ENCODE peak calls at places on chromosome 3, in four cellular contexts. D is cardiac muscle cell, F is HuH-7.5, Y is foreskin fibroblast. U is an unnamed sample.

GRCh38 chr3:160061525-160061924 is 72.9 kb downstream of the IL12A start:
- DNase-seq in Y (no peak), F (no peak), D (no peak), U (no peak)

GRCh38 chr3:14946749-14947104 is 656 bp upstream of the NR2C2 start:
- DNase-seq in Y (no peak), D (no peak), F (no peak), U (no peak)

GRCh38 chr3:122926322-122926721 is 101.2 kb downstream of the SEMA5B start:
- DNase-seq in F (no peak), D (no peak), Y (no peak), U (no peak)

GRCh38 chr3:38118421-38119247 is 18.3 kb downstream of the ACAA1 start:
- DNase-seq in F (no peak), D (no peak), Y (no peak), U (no peak)

GRCh38 chr3:57052662-57053061 is 7.8 kb upstream of the SPATA12 start:
- DNase-seq in D (no peak), F (no peak), Y (no peak), U (no peak)

GRCh38 chr3:108509263-108509662 is 1.1 kb downstream of the MYH15 start:
- DNase-seq in F (no peak), Y (no peak), D (no peak), U (no peak)

GRCh38 chr3:69748503-69748902 is 9.2 kb downstream of the MITF start:
- DNase-seq in Y (no peak), D (no peak), F (no peak), U (no peak)

GRCh38 chr3:40523781-40524180 is 979 bp upstream of the ZNF621 start:
- DNase-seq in Y (no peak), D (no peak), F (no peak), U (peak)

GRCh38 chr3:60399861-60400845 is 851.1 kb downstream of the FHIT start:
- DNase-seq in F (no peak), D (no peak), Y (no peak), U (no peak)

GRCh38 chr3:47366833-47367232 is 14.0 kb upstream of the PTPN23 start:
- DNase-seq in Y (no peak), F (no peak), D (no peak), U (no peak)

GRCh38 chr3:37114251-37115145 is 59.9 kb downstream of the LRRFIP2 start:
- DNase-seq in Y (peak), D (no peak), F (no peak), U (no peak)

GRCh38 chr3:46892285-46893145 is 15.0 kb downstream of the PTH1R start:
- DNase-seq in F (no peak), Y (peak), D (peak), U (peak)

GRCh38 chr3:194029846-194030245 is 106.1 kb upstream of the HES1 start:
- DNase-seq in D (no peak), Y (no peak), F (no peak), U (no peak)

GRCh38 chr3:11718582-11719405 is 75.1 kb upstream of the VGLL4 start:
- DNase-seq in F (peak), D (peak), Y (peak), U (peak)

GRCh38 chr3:94423566-94423965 is 360.7 kb downstream of the NSUN3 start:
- DNase-seq in D (no peak), Y (no peak), F (no peak), U (no peak)

GRCh38 chr3:14415501-14415900 is 13.1 kb downstream of the SLC6A6 start:
- DNase-seq in Y (peak), F (no peak), D (no peak), U (no peak)

GRCh38 chr3:111968319-111969059 is 10.3 kb upstream of the ABHD10 start:
- DNase-seq in Y (no peak), D (no peak), F (no peak), U (no peak)

GRCh38 chr3:48416546-48416945 is 13.3 kb downstream of the PLXNB1 start:
- DNase-seq in D (no peak), F (no peak), Y (no peak), U (no peak)